ENCODE peak calls at places on chromosomes 3 and 15, in six cellular contexts. P is brain microvascular endothelial cell, E is GM12865, T is body of pancreas, B is dorsolateral prefrontal cortex, K is RWPE1. I is an unnamed sample.

GRCh38 chr3:64844558-64844957 is 156.8 kb upstream of the ADAMTS9 start:
- DNase-seq in P (no peak), E (no peak), T (no peak), B (no peak), K (no peak), I (no peak)

GRCh38 chr3:143786229-143787199 is 61.8 kb downstream of the SLC9A9 start:
- DNase-seq in P (peak; percentile 29), E (no peak), T (no peak), B (no peak), K (no peak), I (no peak)

GRCh38 chr3:171679011-171679492 is 131.2 kb downstream of the PLD1 start:
- DNase-seq in P (no peak), E (no peak), T (no peak), B (no peak), K (no peak), I (no peak)

GRCh38 chr3:50352762-50353161 is 2.1 kb downstream of the CYB561D2 start:
- DNase-seq in P (no peak), E (no peak), T (no peak), B (no peak), K (no peak), I (no peak)

GRCh38 chr3:167653750-167654149 is at the start of gene WDR49:
- DNase-seq in P (no peak), E (peak; percentile 15), T (no peak), B (no peak), K (no peak), I (peak; percentile 4)

GRCh38 chr3:72964633-72965032 is 32.0 kb upstream of the PPP4R2 start:
- DNase-seq in P (no peak), E (no peak), T (no peak), B (no peak), K (no peak), I (no peak)

GRCh38 chr3:25831578-25831977 is 41.7 kb downstream of the OXSM start:
- DNase-seq in P (peak; percentile 38), E (peak; percentile 29), T (no peak), B (no peak), K (no peak), I (no peak)

GRCh38 chr3:172709776-172710708 is 825 bp downstream of the NCEH1 start:
- DNase-seq in P (peak; percentile 24), E (peak; percentile 15), T (peak; percentile 33), B (no peak), K (peak; percentile 53), I (no peak)

GRCh38 chr3:196339493-196340254 is 1.5 kb upstream of the TM4SF19 start:
- DNase-seq in P (peak; percentile 79), E (no peak), T (no peak), B (no peak), K (no peak), I (no peak)

GRCh38 chr15:25717116-25717755 is 145.9 kb downstream of the ATP10A start:
- DNase-seq in P (peak; percentile 10), E (peak; percentile 24), T (no peak), B (no peak), K (no peak), I (no peak)

GRCh38 chr3:146507331-146508120 is 36.9 kb downstream of the PLSCR1 start:
- DNase-seq in P (no peak), E (no peak), T (no peak), B (no peak), K (no peak), I (no peak)

GRCh38 chr3:62965311-62965710 is 90.1 kb upstream of the CADPS start:
- DNase-seq in P (no peak), E (no peak), T (no peak), B (no peak), K (no peak), I (no peak)

GRCh38 chr3:119497824-119498187 is 541 bp upstream of the TIMMDC1 start:
- DNase-seq in P (no peak), E (peak; percentile 18), T (peak; percentile 48), B (no peak), K (peak; percentile 25), I (no peak)

GRCh38 chr15:39363761-39364586 is 216.9 kb upstream of the THBS1 start:
- DNase-seq in P (peak; percentile 63), E (no peak), T (no peak), B (no peak), K (no peak), I (no peak)

GRCh38 chr3:116512281-116512680 is 67.0 kb upstream of the LSAMP start:
- DNase-seq in P (no peak), E (no peak), T (no peak), B (no peak), K (no peak), I (no peak)

GRCh38 chr3:116512931-116513330 is 67.6 kb upstream of the LSAMP start:
- DNase-seq in P (no peak), E (no peak), T (no peak), B (no peak), K (no peak), I (no peak)

GRCh38 chr3:116517308-116517707 is 72.0 kb upstream of the LSAMP start:
- DNase-seq in P (peak; percentile 0), E (peak; percentile 2), T (no peak), B (no peak), K (no peak), I (no peak)
- TF ChIP-seq CTCF in P (peak; percentile 35), E (peak; percentile 23), T (no peak), B (peak; percentile 35), K (peak; percentile 7), I (peak; percentile 5)

GRCh38 chr3:142210608-142211007 is 14.8 kb downstream of the GK5 start:
- DNase-seq in P (no peak), E (no peak), T (no peak), B (no peak), K (no peak), I (no peak)
- TF ChIP-seq CTCF in P (no peak), E (no peak), T (no peak), B (no peak), K (no peak), I (no peak)

GRCh38 chr3:169871129-169871886 is 1.6 kb upstream of the LRRC31 start:
- DNase-seq in P (no peak), E (peak; percentile 53), T (no peak), B (no peak), K (no peak), I (no peak)

GRCh38 chr3:169868369-169868768 is 1.4 kb downstream of the LRRC31 start:
- DNase-seq in P (no peak), E (no peak), T (no peak), B (no peak), K (no peak), I (no peak)

GRCh38 chr3:169865176-169865800 is 4.4 kb downstream of the LRRC31 start:
- DNase-seq in P (no peak), E (peak; percentile 38), T (no peak), B (no peak), K (no peak), I (no peak)

GRCh38 chr3:169867584-169868211 is 2.0 kb downstream of the LRRC31 start:
- DNase-seq in P (no peak), E (no peak), T (no peak), B (no peak), K (no peak), I (no peak)

DNA sequence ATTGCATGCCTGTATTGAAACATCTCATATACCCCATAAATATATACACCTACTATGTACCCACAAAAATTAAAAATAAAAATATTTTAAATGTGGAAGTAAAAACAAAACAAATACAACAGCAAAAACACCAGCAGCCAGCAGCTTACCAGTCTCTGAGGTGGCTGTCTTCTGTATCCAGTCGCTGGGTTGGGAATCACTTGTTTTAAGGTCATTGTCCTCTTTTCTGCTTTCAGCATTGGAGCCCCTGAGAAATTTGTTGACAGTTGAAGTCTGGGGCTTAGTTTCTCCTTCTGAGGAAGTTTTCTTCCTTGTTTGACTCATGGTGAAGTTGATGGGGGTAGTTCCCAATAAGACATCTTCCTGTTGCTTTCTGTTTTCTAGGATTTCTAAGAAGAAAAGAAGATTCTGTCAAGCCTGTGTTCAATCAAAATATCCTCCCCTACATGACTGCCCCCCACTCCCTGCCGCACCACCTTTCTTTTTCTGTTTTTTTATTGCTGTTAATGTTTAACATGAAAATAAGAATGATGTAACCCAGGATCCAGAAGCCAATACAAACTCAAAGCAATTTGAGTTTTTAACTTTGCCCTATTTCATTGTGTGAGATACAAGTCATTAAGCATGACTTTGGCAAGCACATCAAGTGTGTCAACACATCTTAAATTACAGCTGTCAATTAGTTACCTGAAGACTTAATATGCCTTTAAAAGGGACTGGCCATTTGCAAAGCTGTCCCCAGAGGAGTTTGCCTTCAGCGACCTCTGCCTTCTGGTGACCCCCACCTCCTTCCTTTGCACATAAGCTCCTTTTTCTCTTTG is at the start of gene LRRC31:
- DNase-seq in P (no peak), E (no peak), T (no peak), B (no peak), K (no peak), I (no peak)
- TF ChIP-seq CTCF in P (no peak), E (no peak), T (no peak), B (no peak), K (no peak), I (no peak)

DNA sequence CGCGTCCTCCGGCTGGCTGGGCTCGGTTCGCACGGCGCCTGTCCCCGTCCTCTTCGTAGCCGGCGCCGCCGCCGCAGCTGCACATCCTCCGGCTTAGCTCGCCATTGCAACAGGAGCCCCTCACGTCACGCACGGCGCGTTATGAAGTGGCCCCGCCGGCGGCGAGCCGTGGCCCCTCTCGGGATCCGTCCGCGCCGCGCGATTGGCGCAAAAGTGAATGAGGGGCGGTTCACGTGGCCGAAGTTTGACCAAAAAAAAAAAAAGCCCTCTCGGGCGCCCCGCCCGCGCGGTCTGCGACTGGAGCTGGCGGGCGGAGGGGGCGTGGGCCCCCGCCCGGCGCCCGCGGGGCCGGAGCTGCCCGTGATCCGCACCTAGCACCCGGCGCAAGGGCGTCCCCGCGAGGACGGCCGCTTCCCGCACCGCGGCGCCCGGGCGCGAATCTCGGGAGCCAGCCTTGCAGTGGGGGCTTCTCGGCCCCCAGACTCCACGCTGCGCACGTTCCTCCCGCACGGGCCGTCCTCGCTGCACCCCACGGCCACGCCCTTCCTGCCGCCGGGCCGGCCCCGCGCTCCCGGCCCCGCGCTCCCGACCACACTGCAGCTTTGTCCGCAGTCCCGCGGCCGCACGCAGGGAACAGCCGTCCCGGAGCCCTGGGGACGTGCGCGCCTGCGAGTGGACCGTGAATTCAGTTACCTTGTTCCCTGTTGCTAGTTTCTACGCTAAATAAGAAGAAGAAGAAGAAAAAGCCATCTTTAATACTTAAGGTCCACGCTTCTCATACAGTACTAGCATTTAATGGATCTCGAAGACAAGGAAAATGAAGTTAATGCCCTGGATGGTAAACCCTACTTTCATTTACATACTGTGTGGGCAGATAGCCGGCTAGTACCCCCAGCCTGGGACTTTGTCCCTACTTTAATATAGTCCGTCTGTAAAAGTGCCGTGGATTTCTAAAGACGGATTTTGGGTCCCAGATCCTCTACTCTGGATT is at the start of gene CHSY1:
- DNase-seq in P (peak; percentile 86), E (peak; percentile 94), T (peak; percentile 89), B (peak; percentile 82), K (peak; percentile 81), I (peak; percentile 94)
- TF ChIP-seq CTCF in P (no peak), E (peak; percentile 17), T (no peak), B (peak; percentile 32), K (peak; percentile 17), I (no peak)

GRCh38 chr3:46962990-46963389 is 13.6 kb downstream of the CCDC12 start:
- DNase-seq in P (no peak), E (no peak), T (no peak), B (no peak), K (no peak), I (no peak)

GRCh38 chr3:46968783-46969428 is 7.6 kb downstream of the CCDC12 start:
- DNase-seq in P (no peak), E (no peak), T (no peak), B (no peak), K (no peak), I (no peak)

GRCh38 chr3:46965151-46965550 is 11.4 kb downstream of the CCDC12 start:
- DNase-seq in P (no peak), E (peak; percentile 35), T (no peak), B (no peak), K (no peak), I (no peak)

GRCh38 chr3:46970391-46971091 is 6.0 kb downstream of the CCDC12 start:
- DNase-seq in P (no peak), E (no peak), T (peak; percentile 75), B (no peak), K (no peak), I (no peak)

GRCh38 chr3:46966811-46967210 is 9.7 kb downstream of the CCDC12 start:
- DNase-seq in P (no peak), E (peak; percentile 35), T (no peak), B (no peak), K (no peak), I (no peak)
- TF ChIP-seq CTCF in P (no peak), E (no peak), T (no peak), B (no peak), K (no peak), I (no peak)

I was measured in GM20000.